ENCODE peak calls at places on chromosomes 2 and 18, in ten cellular contexts. One of them, this sample, is unnamed.

GRCh38 chr2:187544371-187545080 is 9.7 kb downstream of the TFPI start:
- DNase-seq in heart right ventricle: no peak
- DNase-seq in thoracic aorta: no peak
- DNase-seq in cardiac muscle cell: peak; percentile 76
- DNase-seq in adrenal gland: no peak
- DNase-seq in right lobe of liver: peak; percentile 72
- DNase-seq in HCT116: peak; percentile 59
- DNase-seq in psoas muscle: peak; percentile 50
- DNase-seq in Peyer's patch: peak; percentile 65
- DNase-seq in sigmoid colon: no peak
- DNase-seq in this sample: peak; percentile 41

GRCh38 chr18:45526120-45526841 is 89.0 kb upstream of the SLC14A2 start:
- DNase-seq in heart right ventricle: no peak
- DNase-seq in thoracic aorta: no peak
- DNase-seq in cardiac muscle cell: peak; percentile 48
- DNase-seq in adrenal gland: no peak
- DNase-seq in right lobe of liver: no peak
- DNase-seq in HCT116: no peak
- DNase-seq in psoas muscle: no peak
- DNase-seq in Peyer's patch: no peak
- DNase-seq in sigmoid colon: no peak
- DNase-seq in this sample: peak; percentile 27

GRCh38 chr2:7999683-8000476 is 682.0 kb upstream of the ID2 start:
- DNase-seq in heart right ventricle: no peak
- DNase-seq in thoracic aorta: no peak
- DNase-seq in cardiac muscle cell: no peak
- DNase-seq in adrenal gland: peak; percentile 54
- DNase-seq in right lobe of liver: no peak
- DNase-seq in HCT116: no peak
- DNase-seq in psoas muscle: no peak
- DNase-seq in Peyer's patch: no peak
- DNase-seq in sigmoid colon: no peak
- DNase-seq in this sample: no peak

GRCh38 chr2:140442319-140442718 is 1662.1 kb upstream of the NXPH2 start:
- DNase-seq in heart right ventricle: no peak
- DNase-seq in thoracic aorta: no peak
- DNase-seq in cardiac muscle cell: peak; percentile 49
- DNase-seq in adrenal gland: no peak
- DNase-seq in right lobe of liver: no peak
- DNase-seq in HCT116: no peak
- DNase-seq in psoas muscle: no peak
- DNase-seq in Peyer's patch: no peak
- DNase-seq in sigmoid colon: no peak
- DNase-seq in this sample: peak; percentile 80

GRCh38 chr2:169799555-169799954 is 884 bp downstream of the SSB start:
- DNase-seq in heart right ventricle: no peak
- DNase-seq in thoracic aorta: no peak
- DNase-seq in cardiac muscle cell: peak; percentile 26
- DNase-seq in adrenal gland: no peak
- DNase-seq in right lobe of liver: no peak
- DNase-seq in HCT116: no peak
- DNase-seq in psoas muscle: no peak
- DNase-seq in Peyer's patch: no peak
- DNase-seq in sigmoid colon: no peak
- DNase-seq in this sample: no peak

GRCh38 chr18:58109251-58109650 is 65.2 kb downstream of the NEDD4L start:
- DNase-seq in heart right ventricle: no peak
- DNase-seq in thoracic aorta: no peak
- DNase-seq in cardiac muscle cell: no peak
- DNase-seq in adrenal gland: no peak
- DNase-seq in right lobe of liver: no peak
- DNase-seq in HCT116: no peak
- DNase-seq in psoas muscle: no peak
- DNase-seq in Peyer's patch: no peak
- DNase-seq in sigmoid colon: no peak
- DNase-seq in this sample: no peak

GRCh38 chr2:149902104-149902503 is 314.5 kb upstream of the MMADHC start:
- DNase-seq in heart right ventricle: peak; percentile 15
- DNase-seq in thoracic aorta: peak; percentile 14
- DNase-seq in cardiac muscle cell: peak; percentile 58
- DNase-seq in adrenal gland: no peak
- DNase-seq in right lobe of liver: no peak
- DNase-seq in HCT116: no peak
- DNase-seq in psoas muscle: peak; percentile 58
- DNase-seq in Peyer's patch: no peak
- DNase-seq in sigmoid colon: no peak
- DNase-seq in this sample: no peak

GRCh38 chr2:120736202-120736954 is 710 bp downstream of the GLI2 start:
- DNase-seq in heart right ventricle: no peak
- DNase-seq in thoracic aorta: no peak
- DNase-seq in cardiac muscle cell: no peak
- DNase-seq in adrenal gland: no peak
- DNase-seq in right lobe of liver: no peak
- DNase-seq in HCT116: no peak
- DNase-seq in psoas muscle: no peak
- DNase-seq in Peyer's patch: peak; percentile 46
- DNase-seq in sigmoid colon: no peak
- DNase-seq in this sample: no peak

GRCh38 chr18:76610012-76610411 is 115.0 kb upstream of the ZNF516 start:
- DNase-seq in heart right ventricle: no peak
- DNase-seq in thoracic aorta: no peak
- DNase-seq in cardiac muscle cell: no peak
- DNase-seq in adrenal gland: no peak
- DNase-seq in right lobe of liver: no peak
- DNase-seq in HCT116: no peak
- DNase-seq in psoas muscle: no peak
- DNase-seq in Peyer's patch: no peak
- DNase-seq in sigmoid colon: no peak
- DNase-seq in this sample: no peak

GRCh38 chr2:208982831-208983230 is 441.0 kb upstream of the MAP2 start:
- DNase-seq in heart right ventricle: no peak
- DNase-seq in thoracic aorta: no peak
- DNase-seq in cardiac muscle cell: no peak
- DNase-seq in adrenal gland: no peak
- DNase-seq in right lobe of liver: no peak
- DNase-seq in HCT116: no peak
- DNase-seq in psoas muscle: no peak
- DNase-seq in Peyer's patch: no peak
- DNase-seq in sigmoid colon: no peak
- DNase-seq in this sample: no peak

GRCh38 chr2:118430510-118431187 is 342.4 kb downstream of the INSIG2 start:
- DNase-seq in heart right ventricle: no peak
- DNase-seq in thoracic aorta: no peak
- DNase-seq in cardiac muscle cell: peak; percentile 5
- DNase-seq in adrenal gland: no peak
- DNase-seq in right lobe of liver: no peak
- DNase-seq in HCT116: no peak
- DNase-seq in psoas muscle: no peak
- DNase-seq in Peyer's patch: no peak
- DNase-seq in sigmoid colon: no peak
- DNase-seq in this sample: peak; percentile 25

GRCh38 chr2:23287250-23287704 is 97.7 kb upstream of the KLHL29 start:
- DNase-seq in heart right ventricle: no peak
- DNase-seq in thoracic aorta: no peak
- DNase-seq in cardiac muscle cell: peak; percentile 92
- DNase-seq in adrenal gland: no peak
- DNase-seq in right lobe of liver: no peak
- DNase-seq in HCT116: no peak
- DNase-seq in psoas muscle: no peak
- DNase-seq in Peyer's patch: no peak
- DNase-seq in sigmoid colon: peak; percentile 72
- DNase-seq in this sample: peak; percentile 69

GRCh38 chr2:145715601-145716000 is 1195.7 kb upstream of the ZEB2 start:
- DNase-seq in heart right ventricle: no peak
- DNase-seq in thoracic aorta: no peak
- DNase-seq in cardiac muscle cell: no peak
- DNase-seq in adrenal gland: no peak
- DNase-seq in right lobe of liver: no peak
- DNase-seq in HCT116: no peak
- DNase-seq in psoas muscle: no peak
- DNase-seq in Peyer's patch: no peak
- DNase-seq in sigmoid colon: no peak
- DNase-seq in this sample: no peak

GRCh38 chr18:35510071-35511010 is 12.6 kb upstream of the INO80C start:
- DNase-seq in heart right ventricle: no peak
- DNase-seq in thoracic aorta: no peak
- DNase-seq in cardiac muscle cell: no peak
- DNase-seq in adrenal gland: no peak
- DNase-seq in right lobe of liver: no peak
- DNase-seq in HCT116: no peak
- DNase-seq in psoas muscle: no peak
- DNase-seq in Peyer's patch: no peak
- DNase-seq in sigmoid colon: no peak
- DNase-seq in this sample: no peak

GRCh38 chr2:118973542-118973951 is 31.6 kb downstream of the MARCO start:
- DNase-seq in heart right ventricle: peak; percentile 22
- DNase-seq in thoracic aorta: no peak
- DNase-seq in cardiac muscle cell: peak; percentile 74
- DNase-seq in adrenal gland: no peak
- DNase-seq in right lobe of liver: no peak
- DNase-seq in HCT116: no peak
- DNase-seq in psoas muscle: peak; percentile 74
- DNase-seq in Peyer's patch: no peak
- DNase-seq in sigmoid colon: peak; percentile 75
- DNase-seq in this sample: no peak

GRCh38 chr2:63530880-63531279 is 57.4 kb downstream of the WDPCP start:
- DNase-seq in heart right ventricle: no peak
- DNase-seq in thoracic aorta: no peak
- DNase-seq in cardiac muscle cell: no peak
- DNase-seq in adrenal gland: no peak
- DNase-seq in right lobe of liver: no peak
- DNase-seq in HCT116: no peak
- DNase-seq in psoas muscle: no peak
- DNase-seq in Peyer's patch: no peak
- DNase-seq in sigmoid colon: no peak
- DNase-seq in this sample: no peak

DNA sequence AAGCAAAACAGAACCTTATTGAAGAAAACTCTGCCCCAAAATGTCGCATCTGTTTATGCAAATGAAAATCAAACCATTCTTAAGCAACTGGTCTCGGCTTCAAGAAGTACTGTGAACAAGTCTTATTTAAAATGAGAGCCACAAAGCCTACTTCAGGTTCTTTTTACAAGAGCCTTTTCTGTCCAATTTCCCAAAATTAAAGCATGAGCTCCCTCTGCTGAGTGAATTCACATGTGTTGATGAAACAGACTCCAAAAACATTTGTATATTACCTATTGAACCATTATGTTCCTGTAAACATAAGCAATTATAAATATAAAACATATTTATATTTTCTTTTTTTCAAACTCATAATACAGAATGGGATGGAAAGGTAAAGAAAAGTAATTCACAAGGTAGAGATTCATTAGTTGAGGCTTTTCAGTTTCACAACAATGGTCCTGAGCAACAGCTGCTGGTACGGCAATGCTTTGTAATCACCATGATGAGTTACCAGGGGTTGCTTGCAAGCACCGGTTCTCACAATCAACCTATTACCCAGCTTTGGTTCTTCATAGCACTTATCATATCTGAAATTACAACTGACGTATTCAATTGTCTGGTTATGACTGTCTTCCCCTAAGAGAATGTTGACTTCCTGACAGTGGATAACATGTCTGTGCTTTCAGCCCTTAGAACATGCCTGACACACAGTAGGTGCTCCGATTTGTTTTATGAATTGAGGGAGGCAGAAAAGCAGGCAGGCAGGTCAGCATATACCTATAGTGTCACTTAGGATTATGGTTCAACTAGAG is 108.4 kb upstream of the BZW1 start:
- DNase-seq in heart right ventricle: no peak
- DNase-seq in thoracic aorta: no peak
- DNase-seq in cardiac muscle cell: peak; percentile 88
- DNase-seq in adrenal gland: peak; percentile 49
- DNase-seq in right lobe of liver: no peak
- DNase-seq in HCT116: peak; percentile 68
- DNase-seq in psoas muscle: no peak
- DNase-seq in Peyer's patch: no peak
- DNase-seq in sigmoid colon: no peak
- DNase-seq in this sample: peak; percentile 67
- TF ChIP-seq CTCF in heart right ventricle: peak; percentile 30
- TF ChIP-seq CTCF in thoracic aorta: peak; percentile 49
- TF ChIP-seq CTCF in cardiac muscle cell: peak; percentile 61
- TF ChIP-seq CTCF in adrenal gland: peak; percentile 82
- TF ChIP-seq CTCF in right lobe of liver: peak; percentile 64
- TF ChIP-seq CTCF in HCT116: peak; percentile 63
- TF ChIP-seq CTCF in psoas muscle: peak; percentile 37
- TF ChIP-seq CTCF in Peyer's patch: peak; percentile 43
- TF ChIP-seq CTCF in sigmoid colon: peak; percentile 20
- TF ChIP-seq CTCF in this sample: peak; percentile 45

GRCh38 chr18:79345366-79345765 is 50.4 kb upstream of the NFATC1 start:
- DNase-seq in heart right ventricle: no peak
- DNase-seq in thoracic aorta: no peak
- DNase-seq in cardiac muscle cell: no peak
- DNase-seq in adrenal gland: no peak
- DNase-seq in right lobe of liver: no peak
- DNase-seq in HCT116: no peak
- DNase-seq in psoas muscle: no peak
- DNase-seq in Peyer's patch: no peak
- DNase-seq in sigmoid colon: no peak
- DNase-seq in this sample: no peak
- H3K36me3 ChIP-seq in heart right ventricle: no peaks in the 10 kb centered on the region
- H3K36me3 ChIP-seq in thoracic aorta: peaks cover 59% of the 10 kb centered on the region
- H3K36me3 ChIP-seq in cardiac muscle cell: peaks cover 23% of the 10 kb centered on the region
- H3K36me3 ChIP-seq in adrenal gland: peaks cover 47% of the 10 kb centered on the region
- H3K36me3 ChIP-seq in right lobe of liver: peaks cover 24% of the 10 kb centered on the region
- H3K36me3 ChIP-seq in HCT116: peaks cover 9% of the 10 kb centered on the region
- H3K36me3 ChIP-seq in psoas muscle: peaks cover 3% of the 10 kb centered on the region
- H3K36me3 ChIP-seq in Peyer's patch: no peaks in the 10 kb centered on the region
- H3K36me3 ChIP-seq in sigmoid colon: peaks cover 72% of the 10 kb centered on the region
- H3K36me3 ChIP-seq in this sample: peaks cover 11% of the 10 kb centered on the region

DNA sequence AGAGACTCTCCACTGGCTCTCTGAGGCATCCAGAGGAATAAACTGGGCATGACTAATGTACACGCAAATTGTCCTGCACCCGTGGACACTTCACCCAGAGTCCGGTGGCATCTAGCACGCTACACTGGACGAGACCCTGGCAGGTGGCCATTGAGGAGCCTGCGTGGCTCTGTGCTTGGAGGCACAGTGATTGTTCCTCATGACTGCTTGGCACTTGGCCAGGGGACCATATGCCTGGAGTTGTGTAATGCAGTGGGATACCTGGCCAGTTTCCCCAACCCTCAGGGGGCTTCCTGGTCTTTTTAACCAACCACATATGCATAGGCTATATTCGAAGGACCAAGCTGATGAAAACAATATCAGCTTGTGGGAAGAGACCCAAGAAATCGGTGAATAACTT is 66.6 kb downstream of the MTCL1 start:
- DNase-seq in heart right ventricle: peak; percentile 46
- DNase-seq in thoracic aorta: no peak
- DNase-seq in cardiac muscle cell: peak; percentile 66
- DNase-seq in adrenal gland: peak; percentile 27
- DNase-seq in right lobe of liver: no peak
- DNase-seq in HCT116: no peak
- DNase-seq in psoas muscle: no peak
- DNase-seq in Peyer's patch: peak; percentile 48
- DNase-seq in sigmoid colon: peak; percentile 92
- DNase-seq in this sample: no peak
- TF ChIP-seq CTCF in heart right ventricle: no peak
- TF ChIP-seq CTCF in thoracic aorta: no peak
- TF ChIP-seq CTCF in cardiac muscle cell: no peak
- TF ChIP-seq CTCF in adrenal gland: no peak
- TF ChIP-seq CTCF in right lobe of liver: no peak
- TF ChIP-seq CTCF in HCT116: no peak
- TF ChIP-seq CTCF in psoas muscle: no peak
- TF ChIP-seq CTCF in Peyer's patch: no peak
- TF ChIP-seq CTCF in sigmoid colon: no peak
- TF ChIP-seq CTCF in this sample: no peak

GRCh38 chr2:241670333-241671110 is 16.1 kb downstream of the DTYMK start:
- DNase-seq in heart right ventricle: no peak
- DNase-seq in thoracic aorta: no peak
- DNase-seq in cardiac muscle cell: no peak
- DNase-seq in adrenal gland: no peak
- DNase-seq in right lobe of liver: no peak
- DNase-seq in HCT116: no peak
- DNase-seq in psoas muscle: no peak
- DNase-seq in Peyer's patch: no peak
- DNase-seq in sigmoid colon: no peak
- DNase-seq in this sample: no peak
- H3K36me3 ChIP-seq in heart right ventricle: peaks cover 7% of the 10 kb centered on the region
- H3K36me3 ChIP-seq in thoracic aorta: peaks cover 63% of the 10 kb centered on the region
- H3K36me3 ChIP-seq in cardiac muscle cell: peaks cover 6% of the 10 kb centered on the region
- H3K36me3 ChIP-seq in adrenal gland: peaks cover 58% of the 10 kb centered on the region
- H3K36me3 ChIP-seq in right lobe of liver: peaks cover 39% of the 10 kb centered on the region
- H3K36me3 ChIP-seq in HCT116: peaks cover 12% of the 10 kb centered on the region
- H3K36me3 ChIP-seq in psoas muscle: peaks cover 3% of the 10 kb centered on the region
- H3K36me3 ChIP-seq in Peyer's patch: no peaks in the 10 kb centered on the region
- H3K36me3 ChIP-seq in sigmoid colon: peaks cover 72% of the 10 kb centered on the region
- H3K36me3 ChIP-seq in this sample: peaks cover 31% of the 10 kb centered on the region